ENCODE peak calls at places on chromosomes 12 and 14, in ten cellular contexts. One of them, this sample, is unnamed.

GRCh38 chr14:95217391-95217900 is 60.1 kb upstream of the DICER1 start:
- DNase-seq in brain pericyte: no peak
- DNase-seq in T-helper 2 cell: no peak
- DNase-seq in colonic mucosa: no peak
- DNase-seq in upper lobe of left lung: no peak
- DNase-seq in NCI-H69: no peak
- DNase-seq in stimulated activated CD8-positive, alpha-beta memory T cell treated with anti-CD3 and anti-CD28 coated beads, Interleukin-7, amount 100 ng/mL, for 4 hours: no peak
- DNase-seq in AG09319: no peak
- DNase-seq in activated gamma-delta T cell treated with Interleukin-2 at 50 U/mL for 16 hours: no peak
- DNase-seq in GDM1: no peak
- DNase-seq in this sample: no peak

GRCh38 chr12:30877110-30877875 is 49.3 kb upstream of the TSPAN11 start:
- DNase-seq in T-helper 2 cell: no peak
- DNase-seq in upper lobe of left lung: no peak
- DNase-seq in GDM1: no peak
- DNase-seq in NCI-H69: peak; percentile 99
- DNase-seq in stimulated activated CD8-positive, alpha-beta memory T cell treated with anti-CD3 and anti-CD28 coated beads, Interleukin-7, amount 100 ng/mL, for 4 hours: no peak
- DNase-seq in AG09319: no peak
- DNase-seq in colonic mucosa: no peak
- DNase-seq in activated gamma-delta T cell treated with Interleukin-2 at 50 U/mL for 16 hours: no peak
- DNase-seq in brain pericyte: no peak
- DNase-seq in this sample: no peak

GRCh38 chr14:98444077-98444476 is 827.9 kb downstream of the BCL11B start:
- DNase-seq in brain pericyte: no peak
- DNase-seq in stimulated activated CD8-positive, alpha-beta memory T cell treated with anti-CD3 and anti-CD28 coated beads, Interleukin-7, amount 100 ng/mL, for 4 hours: no peak
- DNase-seq in activated gamma-delta T cell treated with Interleukin-2 at 50 U/mL for 16 hours: peak; percentile 49
- DNase-seq in NCI-H69: no peak
- DNase-seq in GDM1: no peak
- DNase-seq in T-helper 2 cell: no peak
- DNase-seq in upper lobe of left lung: no peak
- DNase-seq in colonic mucosa: no peak
- DNase-seq in AG09319: no peak
- DNase-seq in this sample: no peak

GRCh38 chr12:79765157-79765556 is 74.4 kb upstream of the PAWR start:
- DNase-seq in upper lobe of left lung: no peak
- DNase-seq in activated gamma-delta T cell treated with Interleukin-2 at 50 U/mL for 16 hours: no peak
- DNase-seq in colonic mucosa: no peak
- DNase-seq in T-helper 2 cell: no peak
- DNase-seq in stimulated activated CD8-positive, alpha-beta memory T cell treated with anti-CD3 and anti-CD28 coated beads, Interleukin-7, amount 100 ng/mL, for 4 hours: no peak
- DNase-seq in NCI-H69: no peak
- DNase-seq in GDM1: no peak
- DNase-seq in AG09319: no peak
- DNase-seq in brain pericyte: no peak
- DNase-seq in this sample: no peak

GRCh38 chr12:4044736-4045432 is 171.7 kb upstream of the PARP11 start:
- DNase-seq in T-helper 2 cell: no peak
- DNase-seq in NCI-H69: no peak
- DNase-seq in stimulated activated CD8-positive, alpha-beta memory T cell treated with anti-CD3 and anti-CD28 coated beads, Interleukin-7, amount 100 ng/mL, for 4 hours: no peak
- DNase-seq in AG09319: no peak
- DNase-seq in colonic mucosa: no peak
- DNase-seq in brain pericyte: no peak
- DNase-seq in GDM1: no peak
- DNase-seq in upper lobe of left lung: no peak
- DNase-seq in activated gamma-delta T cell treated with Interleukin-2 at 50 U/mL for 16 hours: no peak
- DNase-seq in this sample: no peak

GRCh38 chr14:33999771-34000291 is 49.0 kb upstream of the EGLN3 start:
- DNase-seq in AG09319: no peak
- DNase-seq in upper lobe of left lung: no peak
- DNase-seq in GDM1: no peak
- DNase-seq in NCI-H69: no peak
- DNase-seq in colonic mucosa: no peak
- DNase-seq in stimulated activated CD8-positive, alpha-beta memory T cell treated with anti-CD3 and anti-CD28 coated beads, Interleukin-7, amount 100 ng/mL, for 4 hours: no peak
- DNase-seq in brain pericyte: no peak
- DNase-seq in activated gamma-delta T cell treated with Interleukin-2 at 50 U/mL for 16 hours: no peak
- DNase-seq in T-helper 2 cell: no peak
- DNase-seq in this sample: peak; percentile 80

GRCh38 chr12:53543539-53543938 is 36.3 kb upstream of the NPFF start:
- DNase-seq in GDM1: peak; percentile 25
- DNase-seq in stimulated activated CD8-positive, alpha-beta memory T cell treated with anti-CD3 and anti-CD28 coated beads, Interleukin-7, amount 100 ng/mL, for 4 hours: peak; percentile 11
- DNase-seq in AG09319: peak; percentile 47
- DNase-seq in T-helper 2 cell: no peak
- DNase-seq in activated gamma-delta T cell treated with Interleukin-2 at 50 U/mL for 16 hours: peak; percentile 32
- DNase-seq in NCI-H69: peak; percentile 71
- DNase-seq in brain pericyte: no peak
- DNase-seq in colonic mucosa: peak; percentile 54
- DNase-seq in upper lobe of left lung: no peak
- DNase-seq in this sample: peak; percentile 58

GRCh38 chr14:71289536-71289935 is 382.3 kb downstream of the PCNX1 start:
- DNase-seq in brain pericyte: no peak
- DNase-seq in stimulated activated CD8-positive, alpha-beta memory T cell treated with anti-CD3 and anti-CD28 coated beads, Interleukin-7, amount 100 ng/mL, for 4 hours: no peak
- DNase-seq in NCI-H69: no peak
- DNase-seq in activated gamma-delta T cell treated with Interleukin-2 at 50 U/mL for 16 hours: peak; percentile 5
- DNase-seq in upper lobe of left lung: no peak
- DNase-seq in colonic mucosa: peak; percentile 63
- DNase-seq in GDM1: no peak
- DNase-seq in AG09319: no peak
- DNase-seq in T-helper 2 cell: no peak
- DNase-seq in this sample: no peak